ENCODE peak calls at places on chromosomes 4 and X, in six cellular contexts. W, T, E, N, O and P are unnamed samples.
A peak's percentile ranks its signal among the peaks of the same experiment; 100 is the strongest.

GRCh38 chrX:110409925-110410324 is 51.3 kb downstream of the RTL9 start:
- DNase-seq in N (peak; percentile 79), T (no peak), E (no peak), W (no peak), O (no peak), P (no peak)

GRCh38 chr4:127188847-127189246 is 443.9 kb upstream of the INTU start:
- DNase-seq in N (peak; percentile 45), O (no peak), W (no peak), E (no peak), T (no peak), P (no peak)

GRCh38 chr4:139599594-139600374 is 43.8 kb upstream of the SETD7 start:
- DNase-seq in E (no peak), T (no peak), O (no peak), W (no peak), N (peak; percentile 68), P (no peak)

GRCh38 chrX:41634284-41634683 is 54.5 kb upstream of the GPR34 start:
- DNase-seq in W (no peak), N (peak; percentile 27), O (no peak), T (no peak), E (peak; percentile 75), P (peak; percentile 10)

GRCh38 chr4:142126890-142127497 is 490.6 kb downstream of the IL15 start:
- DNase-seq in E (no peak), T (peak; percentile 64), N (peak; percentile 67), O (peak; percentile 66), W (peak; percentile 47), P (peak; percentile 43)

GRCh38 chrX:16718824-16719333 is 533 bp upstream of the SYAP1 start:
- DNase-seq in W (no peak), O (no peak), T (no peak), N (no peak), E (no peak), P (no peak)

GRCh38 chr4:24655326-24655725 is 71.0 kb upstream of the DHX15 start:
- DNase-seq in E (no peak), T (no peak), O (no peak), N (no peak), W (no peak), P (no peak)

GRCh38 chr4:42151568-42152506 is 618 bp downstream of the BEND4 start:
- DNase-seq in W (no peak), N (no peak), T (peak; percentile 26), O (no peak), E (no peak), P (no peak)

GRCh38 chr4:38002451-38003071 is 42.4 kb downstream of the PTTG2 start:
- DNase-seq in W (no peak), E (no peak), N (no peak), O (no peak), T (no peak), P (no peak)

GRCh38 chrX:131802836-131803626 is 220.1 kb upstream of the STK26 start:
- DNase-seq in N (no peak), T (peak; percentile 73), O (peak; percentile 88), E (no peak), W (no peak), P (no peak)

GRCh38 chr4:76748649-76749048 is 149.3 kb downstream of the SOWAHB start:
- DNase-seq in E (no peak), O (no peak), N (peak; percentile 37), T (peak; percentile 76), W (no peak), P (no peak)

GRCh38 chr4:88275516-88275915 is 8.8 kb downstream of the PPM1K start:
- DNase-seq in E (no peak), O (no peak), W (no peak), T (no peak), N (no peak), P (no peak)

GRCh38 chr4:47612116-47613023 is 127.3 kb downstream of the ATP10D start:
- DNase-seq in T (no peak), O (no peak), E (no peak), N (peak; percentile 10), W (no peak), P (no peak)

GRCh38 chrX:989959-990510 is 222.4 kb downstream of the CRLF2 start:
- DNase-seq in N (peak; percentile 65), E (peak; percentile 87), O (peak; percentile 96), T (peak; percentile 76), W (peak; percentile 75), P (peak; percentile 83)

GRCh38 chr4:22743290-22743689 is 50.6 kb downstream of the GBA3 start:
- DNase-seq in T (no peak), O (no peak), E (no peak), N (no peak), W (no peak), P (no peak)

GRCh38 chrX:125374169-125374568 is 54.5 kb downstream of the TEX13C start:
- DNase-seq in O (no peak), E (no peak), T (no peak), N (no peak), W (no peak), P (no peak)

GRCh38 chrX:82087699-82088098 is 885.8 kb downstream of the SH3BGRL start:
- DNase-seq in N (no peak), W (no peak), T (no peak), O (no peak), E (peak; percentile 64), P (no peak)

GRCh38 chrX:68892134-68892533 is 63.3 kb downstream of the EFNB1 start:
- DNase-seq in W (no peak), T (no peak), E (no peak), N (no peak), O (no peak), P (no peak)

GRCh38 chrX:133933316-133933715 is 52.1 kb downstream of the GPC3 start:
- DNase-seq in W (no peak), O (no peak), T (no peak), E (no peak), N (no peak), P (no peak)

GRCh38 chr4:124060261-124060918 is 652.1 kb downstream of the ANKRD50 start:
- DNase-seq in O (peak; percentile 88), N (peak; percentile 56), T (peak; percentile 29), W (no peak), E (peak; percentile 72), P (peak; percentile 49)

GRCh38 chr4:128288689-128289106 is 1.1 kb upstream of the PGRMC2 start:
- DNase-seq in E (no peak), T (peak; percentile 47), O (no peak), N (peak; percentile 47), W (no peak), P (no peak)

GRCh38 chr4:128291096-128291495 is 3.5 kb upstream of the PGRMC2 start:
- DNase-seq in O (no peak), W (no peak), E (no peak), T (no peak), N (no peak), P (no peak)

GRCh38 chr4:128287871-128288688 is 467 bp upstream of the PGRMC2 start:
- DNase-seq in E (peak; percentile 100), T (peak; percentile 100), N (peak; percentile 99), W (peak; percentile 97), O (peak; percentile 100), P (peak; percentile 98)

GRCh38 chr4:128290526-128290925 is 2.9 kb upstream of the PGRMC2 start:
- DNase-seq in O (no peak), E (no peak), N (no peak), W (no peak), T (no peak), P (no peak)

DNA sequence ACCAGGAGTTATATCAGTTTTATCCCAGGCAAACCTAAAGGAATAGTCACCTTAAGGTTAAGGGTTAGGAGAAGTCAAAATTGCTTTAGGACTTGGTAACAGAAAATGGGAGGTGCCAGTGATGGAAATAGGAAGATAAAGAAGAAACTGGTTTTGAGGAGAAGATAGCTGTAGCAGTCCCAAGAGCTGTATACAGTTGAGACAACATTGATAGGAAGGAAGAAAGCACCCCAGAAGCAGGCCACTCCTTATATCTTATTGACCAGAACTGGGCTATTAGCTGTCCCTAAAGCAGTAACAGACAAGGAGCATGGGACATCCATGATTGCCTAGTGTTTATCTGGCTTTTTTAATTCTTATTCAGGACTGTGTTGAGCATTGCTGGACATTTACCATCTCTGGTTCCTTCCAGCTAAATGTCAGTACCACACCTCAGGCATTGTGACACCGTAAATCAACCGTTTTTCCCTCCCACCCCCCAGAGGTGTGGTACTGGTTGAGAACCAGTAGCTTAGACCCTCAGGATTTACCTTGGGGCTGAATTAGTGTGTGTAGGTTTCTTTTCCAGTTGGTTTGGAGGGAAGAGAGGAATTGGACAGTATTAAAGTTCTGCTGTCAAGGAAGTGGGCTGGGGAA is 2.0 kb upstream of the PGRMC2 start:
- DNase-seq in N (no peak), W (no peak), O (no peak), E (no peak), T (no peak), P (no peak)
- H3K4me3 ChIP-seq in N (peak overlapping the region; percentile 85), W (no peak overlapping the region), O (no peak overlapping the region), E (no peak overlapping the region), T (no peak overlapping the region), P (no peak overlapping the region)

GRCh38 chrX:56764153-56764974 is 35.3 kb downstream of the NBDY start:
- DNase-seq in O (peak; percentile 91), W (peak; percentile 71), E (no peak), N (peak; percentile 74), T (peak; percentile 89), P (no peak)

GRCh38 chrX:56763556-56764152 is 34.6 kb downstream of the NBDY start:
- DNase-seq in T (peak; percentile 86), W (no peak), O (peak; percentile 92), N (no peak), E (no peak), P (no peak)

GRCh38 chrX:56764975-56765791 is 36.1 kb downstream of the NBDY start:
- DNase-seq in T (no peak), E (no peak), N (peak; percentile 1), W (no peak), O (peak; percentile 49), P (no peak)

GRCh38 chrX:56765816-56766553 is 36.9 kb downstream of the NBDY start:
- DNase-seq in W (no peak), T (peak; percentile 10), O (peak; percentile 54), E (no peak), N (peak; percentile 0), P (no peak)

GRCh38 chrX:56766554-56767412 is 37.7 kb downstream of the NBDY start:
- DNase-seq in N (peak; percentile 33), O (peak; percentile 64), T (peak; percentile 33), E (no peak), W (no peak), P (no peak)
- H3K4me3 ChIP-seq in N (peak overlapping the region; percentile 84), O (peak overlapping the region; percentile 48), T (peak overlapping the region; percentile 67), E (no peak overlapping the region), W (peak overlapping the region; percentile 63), P (no peak overlapping the region)

GRCh38 chrX:53071064-53071463 is 11.1 kb upstream of the TSPYL2 start:
- DNase-seq in W (no peak), E (no peak), T (no peak), N (no peak), O (peak; percentile 63), P (no peak)
- H3K4me3 ChIP-seq in W (no peak overlapping the region), E (no peak overlapping the region), T (no peak overlapping the region), N (no peak overlapping the region), O (no peak overlapping the region), P (no peak overlapping the region)

DNA sequence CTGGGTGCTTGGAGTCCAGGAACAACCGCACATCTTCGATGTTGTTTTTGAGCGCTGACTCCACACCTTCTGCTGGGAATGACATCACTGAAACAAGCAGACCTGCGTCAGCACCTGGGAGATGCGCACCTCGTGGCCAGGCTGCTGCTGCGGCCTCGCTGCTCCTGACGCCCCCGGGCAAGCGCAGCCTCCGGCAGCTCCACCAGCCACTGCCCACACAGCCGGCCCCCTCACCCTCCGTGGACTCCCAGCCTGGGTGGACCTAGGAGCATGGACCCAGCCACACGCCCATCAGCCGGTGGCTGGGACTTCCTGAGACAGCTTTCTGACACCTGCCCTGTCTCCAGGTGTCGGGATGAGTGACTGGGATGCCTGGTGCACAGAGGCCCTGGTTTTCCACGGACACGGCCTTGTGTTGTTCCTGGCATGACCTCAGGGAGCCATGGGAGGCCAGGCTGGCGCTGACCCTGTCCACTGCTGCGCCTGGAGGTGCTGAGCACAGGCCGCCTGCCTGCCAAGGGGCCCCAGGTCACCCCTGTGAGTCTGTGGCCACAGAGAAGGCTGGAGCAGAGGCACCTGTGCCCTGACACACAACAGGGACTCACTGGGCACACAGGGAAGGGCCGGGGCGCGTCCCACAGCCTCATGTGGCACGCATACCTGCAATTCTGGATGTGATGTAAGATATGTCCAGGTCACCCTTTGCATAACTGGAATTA is 48.6 kb downstream of the GAK start:
- DNase-seq in W (no peak), O (no peak), N (no peak), E (no peak), T (no peak), P (no peak)
- H3K4me3 ChIP-seq in W (no peak overlapping the region), O (no peak overlapping the region), N (no peak overlapping the region), E (no peak overlapping the region), T (no peak overlapping the region), P (no peak overlapping the region)